ENCODE peak calls at places on chromosomes 11 and 22, in five cellular contexts. H is NCI-H1417, E is HS-27A, I is stromal cell of bone marrow, R is endothelial cell. C is an unnamed sample.
A peak's percentile ranks its signal among the peaks of the same experiment; 100 is the strongest.

GRCh38 chr11:1757861-1758610 is 5.7 kb downstream of the CTSD start:
- DNase-seq in I (no peak), E (no peak), R (no peak), H (no peak), C (no peak)

GRCh38 chr11:82732348-82732733 is 1.3 kb downstream of the FAM181B start:
- DNase-seq in I (no peak), H (no peak), E (no peak), R (no peak), C (no peak)

GRCh38 chr22:44329179-44329796 is 16.5 kb upstream of the SHISAL1 start:
- DNase-seq in H (no peak), R (no peak), I (no peak), E (no peak), C (no peak)

GRCh38 chr11:36000616-36001190 is 56.8 kb downstream of the LDLRAD3 start:
- DNase-seq in H (peak; percentile 28), E (no peak), R (no peak), I (no peak), C (peak; percentile 14)

GRCh38 chr11:34036456-34036855 is 15.1 kb upstream of the CAPRIN1 start:
- DNase-seq in E (no peak), R (no peak), I (no peak), H (no peak), C (no peak)

GRCh38 chr22:39152511-39153219 is at the start of gene CBX7:
- DNase-seq in H (peak; percentile 95), E (peak; percentile 56), R (peak; percentile 83), I (peak; percentile 63), C (peak; percentile 67)

GRCh38 chr11:122743093-122743741 is 87.7 kb downstream of the UBASH3B start:
- DNase-seq in I (no peak), H (no peak), R (no peak), E (no peak), C (no peak)

GRCh38 chr11:65428578-65429068 is 6.0 kb downstream of the NEAT1 start:
- DNase-seq in H (no peak), I (peak; percentile 28), E (no peak), R (no peak), C (peak; percentile 88)

GRCh38 chr11:111361082-111361801 is 17.8 kb downstream of the POU2AF1 start:
- DNase-seq in R (no peak), I (no peak), E (no peak), H (no peak), C (peak; percentile 32)